ENCODE peak calls at places on chromosomes 13 and 19, in four cellular contexts. T is K562, N is GM12878, H is HepG2. Z is an unnamed sample.

GRCh38 chr19:58563034-58563573 is 4.7 kb upstream of the UBE2M start:
- DNase-seq in T (no peak), H (no peak), N (no peak), Z (no peak)

GRCh38 chr19:9705836-9706235 is 30.9 kb upstream of the ZNF562 start:
- DNase-seq in H (no peak), N (no peak), T (no peak), Z (no peak)

GRCh38 chr13:62357887-62358645 is 942.4 kb upstream of the PCDH20 start:
- DNase-seq in H (peak; percentile 60), N (peak; percentile 12), T (peak; percentile 6), Z (peak; percentile 90)

GRCh38 chr13:77584111-77584510 is 48.6 kb downstream of the SCEL start:
- DNase-seq in N (no peak), T (no peak), H (no peak), Z (no peak)

GRCh38 chr13:42740753-42741152 is 40.6 kb upstream of the FAM216B start:
- DNase-seq in H (no peak), N (no peak), T (peak; percentile 2), Z (no peak)

GRCh38 chr19:6273701-6274601 is 5.8 kb downstream of the MLLT1 start:
- DNase-seq in H (peak; percentile 89), N (no peak), T (peak; percentile 67), Z (peak; percentile 24)

GRCh38 chr19:7506385-7507328 is 9.2 kb upstream of the ZNF358 start:
- DNase-seq in H (peak; percentile 52), N (no peak), T (peak; percentile 97), Z (peak; percentile 87)

GRCh38 chr13:44155422-44156293 is 218.0 kb upstream of the SERP2 start:
- DNase-seq in T (no peak), N (no peak), H (no peak), Z (peak; percentile 65)

GRCh38 chr19:17751103-17751911 is at the start of gene FCHO1:
- DNase-seq in N (peak; percentile 87), H (peak; percentile 45), T (peak; percentile 91), Z (no peak)

GRCh38 chr13:48586591-48587103 is 53.8 kb upstream of the RCBTB2 start:
- DNase-seq in N (no peak), H (no peak), T (peak; percentile 71), Z (no peak)

GRCh38 chr19:55212447-55212846 is 3.1 kb upstream of the PTPRH start:
- DNase-seq in N (peak; percentile 13), T (peak; percentile 89), H (peak; percentile 64), Z (no peak)

GRCh38 chr19:5498817-5499535 is 43.8 kb downstream of the ZNRF4 start:
- DNase-seq in H (no peak), N (no peak), T (no peak), Z (peak; percentile 26)

GRCh38 chr13:63408227-63409202 is 1992.9 kb upstream of the PCDH20 start:
- DNase-seq in H (no peak), N (no peak), T (no peak), Z (no peak)

GRCh38 chr19:3324405-3324856 is 42.0 kb upstream of the NFIC start:
- DNase-seq in T (peak; percentile 79), N (no peak), H (peak; percentile 52), Z (peak; percentile 76)

GRCh38 chr19:8580710-8581281 is 3.6 kb upstream of the MYO1F start:
- DNase-seq in T (peak; percentile 87), N (no peak), H (peak; percentile 63), Z (peak; percentile 80)

GRCh38 chr13:46359731-46360130 is 27.3 kb downstream of the RUBCNL start:
- DNase-seq in H (no peak), T (no peak), N (no peak), Z (no peak)

GRCh38 chr19:3398900-3399278 is 32.5 kb downstream of the NFIC start:
- DNase-seq in H (no peak), T (no peak), N (no peak), Z (no peak)

GRCh38 chr13:62710766-62711165 is 1295.1 kb upstream of the PCDH20 start:
- DNase-seq in N (no peak), H (no peak), T (no peak), Z (no peak)

GRCh38 chr13:41025518-41025917 is 6.4 kb upstream of the ELF1 start:
- DNase-seq in T (no peak), H (peak; percentile 81), N (no peak), Z (no peak)

GRCh38 chr13:24459234-24459633 is 53.3 kb downstream of the PARP4 start:
- DNase-seq in T (no peak), N (peak; percentile 2), H (no peak), Z (no peak)

GRCh38 chr19:31289976-31290375 is 59.3 kb downstream of the TSHZ3 start:
- DNase-seq in T (no peak), H (no peak), N (no peak), Z (no peak)

GRCh38 chr13:33251131-33251629 is 34.4 kb downstream of the STARD13 start:
- DNase-seq in T (no peak), N (peak; percentile 41), H (no peak), Z (no peak)

GRCh38 chr19:14450168-14450874 is 17.2 kb downstream of the PKN1 start:
- DNase-seq in H (peak; percentile 33), T (peak; percentile 98), N (no peak), Z (peak; percentile 99)

GRCh38 chr19:45424191-45425058 is 708 bp upstream of the ERCC1 start:
- DNase-seq in T (peak; percentile 89), H (peak; percentile 86), N (no peak), Z (peak; percentile 28)

GRCh38 chr13:68350554-68350953 is 1120.4 kb upstream of the PCDH9 start:
- DNase-seq in N (no peak), T (no peak), H (no peak), Z (no peak)

GRCh38 chr13:109196896-109197295 is 567.5 kb downstream of the MYO16 start:
- DNase-seq in H (peak; percentile 3), T (peak; percentile 24), N (no peak), Z (peak; percentile 8)

GRCh38 chr19:48858984-48859710 is 9.3 kb downstream of the PLEKHA4 start:
- DNase-seq in N (no peak), T (peak; percentile 95), H (no peak), Z (peak; percentile 21)

GRCh38 chr13:32947886-32948285 is 68.3 kb upstream of the KL start:
- DNase-seq in H (no peak), N (no peak), T (no peak), Z (no peak)

GRCh38 chr19:2554856-2555255 is 78.9 kb downstream of the GADD45B start:
- DNase-seq in H (peak; percentile 73), N (no peak), T (no peak), Z (no peak)

GRCh38 chr19:2034729-2035589 is 16.1 kb downstream of the MKNK2 start:
- DNase-seq in N (no peak), H (no peak), T (peak; percentile 98), Z (peak; percentile 86)

GRCh38 chr19:34580055-34580336 is 97.0 kb downstream of the SCGB2B2 start:
- DNase-seq in N (no peak), H (no peak), T (no peak), Z (no peak)

GRCh38 chr19:18762125-18763023 is 28.7 kb downstream of the COMP start:
- DNase-seq in H (peak; percentile 63), N (no peak), T (no peak), Z (no peak)

GRCh38 chr19:29544656-29545360 is 19.0 kb downstream of the VSTM2B start:
- DNase-seq in H (no peak), N (no peak), T (no peak), Z (no peak)

GRCh38 chr19:46159418-46159817 is 11.4 kb downstream of the IGFL2 start:
- DNase-seq in N (no peak), H (no peak), T (no peak), Z (no peak)

GRCh38 chr13:48769107-48769704 is 115.5 kb downstream of the CYSLTR2 start:
- DNase-seq in H (peak; percentile 82), N (peak; percentile 68), T (peak; percentile 78), Z (peak; percentile 73)

GRCh38 chr19:46648961-46649960 is 11.7 kb downstream of the DACT3 start:
- DNase-seq in T (no peak), N (no peak), H (no peak), Z (no peak)

GRCh38 chr19:16419671-16420394 is 51.9 kb downstream of the EPS15L1 start:
- DNase-seq in N (no peak), H (no peak), T (no peak), Z (no peak)

GRCh38 chr19:16425019-16425418 is 46.8 kb downstream of the EPS15L1 start:
- DNase-seq in H (no peak), N (no peak), T (no peak), Z (no peak)

GRCh38 chr19:16423891-16424290 is 47.9 kb downstream of the EPS15L1 start:
- DNase-seq in N (no peak), H (no peak), T (no peak), Z (no peak)

GRCh38 chr19:16420781-16421386 is 50.9 kb downstream of the EPS15L1 start:
- DNase-seq in H (no peak), N (no peak), T (no peak), Z (no peak)

DNA sequence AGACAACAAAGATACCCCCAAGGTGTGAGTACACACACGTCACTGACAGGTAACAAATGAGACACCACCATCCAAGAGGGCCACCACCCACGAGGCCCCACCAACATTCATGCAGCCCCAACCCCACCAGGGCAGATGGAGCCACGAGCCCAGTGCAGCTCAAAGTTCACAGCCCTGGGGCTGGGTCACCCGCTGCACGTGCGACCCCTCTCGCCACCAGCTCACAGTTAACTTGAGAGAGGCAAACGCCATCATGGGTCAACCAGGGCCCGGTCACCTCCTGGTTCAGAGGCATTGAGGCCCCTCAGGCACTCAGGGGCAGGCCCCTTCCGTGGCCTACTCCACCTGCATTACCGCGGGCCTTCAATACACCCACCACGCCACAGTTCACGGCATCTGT is 49.8 kb downstream of the EPS15L1 start:
- DNase-seq in T (no peak), N (no peak), H (no peak), Z (no peak)
- TF ChIP-seq FOXK2 in T (no peak), N (no peak), H (no peak), Z (no peak)

GRCh38 chr13:25945596-25945995 is 106.2 kb downstream of the SHISA2 start:
- DNase-seq in H (no peak), T (no peak), N (no peak), Z (no peak)
- TF ChIP-seq FOXM1 in H (no peak), T (no peak), N (no peak), Z (no peak)

GRCh38 chr19:39970424-39970673 is 616 bp upstream of the PSMC4 start:
- DNase-seq in H (no peak), N (peak; percentile 24), T (no peak), Z (no peak)

GRCh38 chr19:39970674-39971379 is at the start of gene PSMC4:
- DNase-seq in T (peak; percentile 99), N (peak; percentile 99), H (peak; percentile 98), Z (peak; percentile 97)

GRCh38 chr19:39969681-39970423 is 1.1 kb upstream of the PSMC4 start:
- DNase-seq in H (no peak), T (peak; percentile 54), N (no peak), Z (no peak)

GRCh38 chr19:39968789-39969188 is 2.2 kb upstream of the PSMC4 start:
- DNase-seq in T (no peak), N (no peak), H (no peak), Z (no peak)

GRCh38 chr19:39969266-39969665 is 1.7 kb upstream of the PSMC4 start:
- DNase-seq in H (peak; percentile 14), T (peak; percentile 23), N (no peak), Z (no peak)
- TF ChIP-seq TARDBP in H (no peak), T (no peak), N (no peak), Z (no peak)

GRCh38 chr19:16520986-16521624 is 21.1 kb downstream of the CHERP start:
- DNase-seq in N (no peak), T (no peak), H (no peak), Z (no peak)
- TF ChIP-seq FOXK2 in N (no peak), T (no peak), H (no peak), Z (no peak)

GRCh38 chr13:31629085-31629785 is 110.1 kb upstream of the RXFP2 start:
- DNase-seq in N (no peak), H (no peak), T (no peak), Z (no peak)
- TF ChIP-seq FOXM1 in N (no peak), H (no peak), T (no peak), Z (no peak)

GRCh38 chr19:50601407-50602088 is 33.3 kb upstream of the LRRC4B start:
- DNase-seq in H (no peak), T (peak; percentile 94), N (no peak), Z (no peak)
- TF ChIP-seq TARDBP in H (no peak), T (peak; percentile 44), N (no peak), Z (no peak)

Z was measured in HEK293T.